ENCODE peak calls at places on chromosomes 6 and 20, in five cellular contexts. A is NCI-H774; G is NT2/D1; S is stimulated activated CD8-positive, alpha-beta memory T cell treated with anti-CD3 and anti-CD28 coated beads, Interleukin-12 subunit alpha, Interleukin-12 subunit beta, amount 100 ng/mL, for 4 hours; Z is PC-9. P is an unnamed sample.

GRCh38 chr6:137541531-137541930 is 47.3 kb upstream of the OLIG3 start:
- DNase-seq in Z (no peak), A (no peak), S (no peak), G (no peak), P (no peak)

GRCh38 chr6:72424476-72424875 is 197.4 kb upstream of the KCNQ5 start:
- DNase-seq in S (no peak), A (no peak), Z (no peak), G (no peak), P (no peak)

GRCh38 chr6:162409986-162410715 is 317.4 kb downstream of the PRKN start:
- DNase-seq in A (no peak), G (peak), S (no peak), Z (no peak), P (no peak)

GRCh38 chr6:9398794-9399373 is 963.5 kb upstream of the SLC35B3 start:
- DNase-seq in S (no peak), G (no peak), Z (no peak), A (no peak), P (no peak)

GRCh38 chr6:25144919-25145318 is 134.3 kb upstream of the CARMIL1 start:
- DNase-seq in A (no peak), S (no peak), G (no peak), Z (no peak), P (no peak)

GRCh38 chr20:23156170-23156841 is 70.2 kb upstream of the CD93 start:
- DNase-seq in Z (peak), G (no peak), A (no peak), S (no peak), P (no peak)

GRCh38 chr20:23193985-23194384 is 107.9 kb upstream of the CD93 start:
- DNase-seq in A (no peak), G (no peak), S (no peak), Z (no peak), P (no peak)

GRCh38 chr6:33072508-33073100 is 845 bp downstream of the HLA-DPA1 start:
- DNase-seq in A (no peak), S (no peak), Z (no peak), G (no peak), P (no peak)

GRCh38 chr20:58906894-58907293 is 54.4 kb downstream of the GNAS start:
- DNase-seq in G (no peak), Z (peak), S (no peak), A (no peak), P (no peak)

GRCh38 chr6:85462673-85463072 is 12.8 kb downstream of the NT5E start:
- DNase-seq in S (no peak), G (no peak), Z (no peak), A (no peak), P (no peak)

GRCh38 chr6:150573041-150573681 is 26.5 kb upstream of the PLEKHG1 start:
- DNase-seq in A (peak), G (no peak), Z (no peak), S (no peak), P (no peak)

GRCh38 chr20:36861875-36862801 is 13.8 kb upstream of the TLDC2 start:
- DNase-seq in S (no peak), A (no peak), G (no peak), Z (peak), P (no peak)

GRCh38 chr6:18990313-18990978 is 603.3 kb downstream of the RNF144B start:
- DNase-seq in Z (no peak), G (peak), S (no peak), A (no peak), P (peak)

GRCh38 chr20:37749620-37750403 is 56.0 kb downstream of the CTNNBL1 start:
- DNase-seq in Z (no peak), S (no peak), G (no peak), A (no peak), P (no peak)

GRCh38 chr6:168058691-168059551 is 20.1 kb downstream of the FRMD1 start:
- DNase-seq in G (no peak), A (no peak), Z (no peak), S (no peak), P (no peak)

GRCh38 chr6:8825726-8826125 is 390.4 kb upstream of the SLC35B3 start:
- DNase-seq in Z (no peak), S (no peak), A (no peak), G (no peak), P (no peak)

GRCh38 chr6:130282234-130282995 is 59.7 kb upstream of the SAMD3 start:
- DNase-seq in A (no peak), G (peak), S (no peak), Z (no peak), P (no peak)

GRCh38 chr6:110528051-110528929 is 51.9 kb upstream of the SLC22A16 start:
- DNase-seq in G (no peak), A (peak), S (no peak), Z (peak), P (peak)

GRCh38 chr20:31780839-31781238 is 38.3 kb upstream of the MYLK2 start:
- DNase-seq in S (no peak), A (no peak), G (no peak), Z (no peak), P (no peak)

GRCh38 chr6:102746941-102747340 is 1353.4 kb downstream of the GRIK2 start:
- DNase-seq in S (no peak), G (no peak), A (no peak), Z (no peak), P (no peak)

GRCh38 chr6:165883851-165884640 is 221.0 kb upstream of the PDE10A start:
- DNase-seq in G (no peak), S (no peak), Z (no peak), A (no peak), P (no peak)

GRCh38 chr6:21003780-21004541 is 469.7 kb downstream of the CDKAL1 start:
- DNase-seq in S (no peak), A (peak), Z (peak), G (no peak), P (no peak)